ENCODE peak calls at places on chromosomes 12 and 14, in seven cellular contexts. R is GM10248, O is lung microvascular endothelial cell, P is bronchial epithelial cell, L is heart right ventricle, Z is NCI-H2029, T is HepG2. N is an unnamed sample.

GRCh38 chr14:37901978-37902377 is 305.7 kb upstream of the SSTR1 start:
- DNase-seq in R (no peak), O (no peak), P (no peak), L (peak; percentile 66), Z (no peak), T (no peak), N (peak; percentile 41)

GRCh38 chr12:818733-819132 is 66.4 kb downstream of the WNK1 start:
- DNase-seq in R (no peak), O (peak; percentile 16), P (peak; percentile 20), L (no peak), Z (no peak), T (no peak), N (no peak)

GRCh38 chr12:109308534-109309440 is at the start of gene FOXN4:
- DNase-seq in R (peak; percentile 10), O (no peak), P (no peak), L (no peak), Z (no peak), T (no peak), N (no peak)

GRCh38 chr12:50088577-50089335 is 3.6 kb downstream of the SMARCD1 start:
- DNase-seq in R (peak; percentile 68), O (peak; percentile 60), P (peak; percentile 76), L (peak; percentile 41), Z (peak; percentile 77), T (peak; percentile 68), N (no peak)

GRCh38 chr12:101372431-101372830 is 35.1 kb downstream of the ARL1 start:
- DNase-seq in R (no peak), O (no peak), P (no peak), L (no peak), Z (no peak), T (no peak), N (no peak)

GRCh38 chr12:69898236-69898635 is 73.2 kb downstream of the MYRFL start:
- DNase-seq in R (no peak), O (no peak), P (peak; percentile 52), L (no peak), Z (no peak), T (no peak), N (no peak)

GRCh38 chr14:20278414-20278813 is 27.3 kb downstream of the TTC5 start:
- DNase-seq in R (no peak), O (peak; percentile 62), P (peak; percentile 44), L (no peak), Z (peak; percentile 44), T (no peak), N (peak; percentile 43)

GRCh38 chr14:39417014-39417413 is 15.2 kb downstream of the FBXO33 start:
- DNase-seq in R (no peak), O (peak; percentile 20), P (peak; percentile 44), L (peak; percentile 38), Z (no peak), T (peak; percentile 60), N (no peak)

GRCh38 chr14:34693228-34693939 is 21.0 kb downstream of the CFL2 start:
- DNase-seq in R (peak; percentile 24), O (no peak), P (peak; percentile 42), L (no peak), Z (peak; percentile 90), T (peak; percentile 45), N (peak; percentile 29)

GRCh38 chr14:72559227-72559626 is 334.7 kb downstream of the DPF3 start:
- DNase-seq in R (no peak), O (peak; percentile 79), P (peak; percentile 34), L (no peak), Z (no peak), T (no peak), N (no peak)

GRCh38 chr14:66944872-66945271 is 244.4 kb upstream of the GARIN2 start:
- DNase-seq in R (no peak), O (peak; percentile 42), P (no peak), L (no peak), Z (no peak), T (peak; percentile 19), N (no peak)

GRCh38 chr12:54164402-54165145 is 24.2 kb downstream of the SMUG1 start:
- DNase-seq in R (no peak), O (no peak), P (no peak), L (no peak), Z (no peak), T (no peak), N (no peak)

GRCh38 chr14:52922656-52923055 is 28.2 kb downstream of the FERMT2 start:
- DNase-seq in R (no peak), O (peak; percentile 58), P (no peak), L (no peak), Z (no peak), T (no peak), N (no peak)

GRCh38 chr12:5177731-5178130 is 134.1 kb downstream of the KCNA5 start:
- DNase-seq in R (no peak), O (no peak), P (peak; percentile 74), L (no peak), Z (no peak), T (no peak), N (no peak)

GRCh38 chr12:94308612-94309011 is 151.1 kb downstream of the CEP83 start:
- DNase-seq in R (no peak), O (peak; percentile 60), P (no peak), L (no peak), Z (no peak), T (no peak), N (no peak)

GRCh38 chr12:53122961-53123468 is 19.7 kb downstream of the SOAT2 start:
- DNase-seq in R (peak; percentile 3), O (no peak), P (peak; percentile 35), L (no peak), Z (peak; percentile 42), T (no peak), N (no peak)

GRCh38 chr12:66129934-66130266 is 650 bp downstream of the LLPH start:
- DNase-seq in R (no peak), O (peak; percentile 50), P (peak; percentile 21), L (no peak), Z (peak; percentile 8), T (no peak), N (no peak)

GRCh38 chr12:107320929-107321618 is 227.7 kb upstream of the CRY1 start:
- DNase-seq in R (no peak), O (peak; percentile 34), P (peak; percentile 71), L (no peak), Z (no peak), T (no peak), N (peak; percentile 59)

GRCh38 chr12:27711312-27711682 is 665 bp downstream of the MRPS35 start:
- DNase-seq in R (peak; percentile 26), O (no peak), P (peak; percentile 33), L (no peak), Z (no peak), T (no peak), N (no peak)

GRCh38 chr14:30558675-30559555 is at the start of gene G2E3:
- DNase-seq in R (peak; percentile 94), O (peak; percentile 87), P (peak; percentile 76), L (peak; percentile 85), Z (peak; percentile 84), T (peak; percentile 97), N (peak; percentile 96)

GRCh38 chr12:4027412-4027811 is 154.2 kb upstream of the PARP11 start:
- DNase-seq in R (no peak), O (no peak), P (no peak), L (no peak), Z (no peak), T (peak; percentile 48), N (no peak)

GRCh38 chr12:31518680-31519227 is 72.2 kb downstream of the DENND5B start:
- DNase-seq in R (no peak), O (peak; percentile 99), P (peak; percentile 98), L (peak; percentile 31), Z (no peak), T (peak; percentile 10), N (no peak)

GRCh38 chr14:33647385-33647786 is 303.5 kb downstream of the EGLN3 start:
- DNase-seq in R (no peak), O (peak; percentile 95), P (peak; percentile 100), L (no peak), Z (no peak), T (no peak), N (no peak)

GRCh38 chr14:103527408-103528157 is 1.4 kb upstream of the TRMT61A start:
- DNase-seq in R (peak; percentile 84), O (no peak), P (no peak), L (no peak), Z (no peak), T (no peak), N (peak; percentile 42)

GRCh38 chr14:58755026-58755929 is 117.5 kb downstream of the DACT1 start:
- DNase-seq in R (no peak), O (no peak), P (no peak), L (peak; percentile 30), Z (no peak), T (no peak), N (peak; percentile 52)

GRCh38 chr12:57628280-57629191 is 4.5 kb downstream of the B4GALNT1 start:
- DNase-seq in R (no peak), O (no peak), P (no peak), L (no peak), Z (no peak), T (no peak), N (no peak)

GRCh38 chr12:49198431-49199155 is 9.7 kb upstream of the TUBA1A start:
- DNase-seq in R (no peak), O (peak; percentile 97), P (peak; percentile 46), L (peak; percentile 73), Z (peak; percentile 43), T (no peak), N (no peak)

N was measured in right cardiac atrium.